ENCODE peak calls at places on chromosomes 4 and X, in ten cellular contexts. V is HCT116, I is lower lobe of right lung, D is cardiac muscle cell, U is GM20000, X is esophagus squamous epithelium, Q is GM12864, B is AG04449, O is sigmoid colon, F is psoas muscle. C is an unnamed sample.

GRCh38 chr4:139301821-139302611 is at the start of gene NDUFC1:
- DNase-seq in U (peak; percentile 48), V (no peak), O (peak; percentile 77), X (no peak), I (peak; percentile 67), B (no peak), F (peak; percentile 51), Q (no peak), D (peak; percentile 50), C (peak; percentile 42)

GRCh38 chr4:159171287-159171686 is 68.4 kb downstream of the RAPGEF2 start:
- DNase-seq in D (no peak), I (no peak), X (no peak), Q (no peak), O (no peak), V (no peak), U (no peak), B (no peak), F (no peak), C (no peak)

GRCh38 chrX:155682834-155683233 is 70.1 kb upstream of the TMLHE start:
- DNase-seq in X (no peak), I (no peak), F (no peak), O (no peak), V (no peak), B (no peak), Q (no peak), D (no peak), U (no peak), C (no peak)

GRCh38 chr4:182306792-182307507 is 63.7 kb downstream of the TENM3 start:
- DNase-seq in F (no peak), V (no peak), Q (no peak), I (no peak), U (no peak), O (no peak), B (peak; percentile 51), X (no peak), D (no peak), C (no peak)

GRCh38 chrX:130401415-130402210 is at the start of gene RBMX2:
- DNase-seq in U (peak; percentile 86), F (peak; percentile 80), O (peak; percentile 85), I (peak; percentile 80), D (peak; percentile 77), V (peak; percentile 34), Q (peak; percentile 27), B (no peak), X (peak; percentile 22), C (peak; percentile 56)

GRCh38 chr4:151099976-151100417 is 569 bp downstream of the RPS3A start:
- DNase-seq in O (no peak), F (no peak), D (peak; percentile 50), U (no peak), Q (no peak), X (no peak), B (no peak), I (no peak), V (no peak), C (no peak)

GRCh38 chr4:169621754-169622481 is 1.5 kb downstream of the CLCN3 start:
- DNase-seq in V (no peak), U (no peak), F (no peak), O (no peak), X (no peak), Q (no peak), I (no peak), B (no peak), D (peak; percentile 62), C (no peak)

GRCh38 chr4:160180206-160180605 is 1077.3 kb downstream of the RAPGEF2 start:
- DNase-seq in I (no peak), O (no peak), X (no peak), U (no peak), B (no peak), D (no peak), F (no peak), Q (no peak), V (peak; percentile 21), C (no peak)

GRCh38 chrX:10076765-10077164 is 80.0 kb upstream of the CLCN4 start:
- DNase-seq in Q (no peak), U (no peak), V (no peak), B (no peak), I (no peak), D (no peak), O (no peak), F (no peak), X (no peak), C (no peak)

GRCh38 chr4:140136509-140136908 is 17.5 kb downstream of the MAML3 start:
- DNase-seq in F (no peak), Q (no peak), U (no peak), D (peak; percentile 14), V (no peak), X (no peak), O (no peak), B (no peak), I (no peak), C (no peak)

GRCh38 chr4:102169345-102169744 is 175.9 kb downstream of the SLC39A8 start:
- DNase-seq in D (peak; percentile 13), U (no peak), Q (no peak), V (no peak), O (no peak), F (no peak), I (no peak), X (no peak), B (no peak), C (peak; percentile 22)

GRCh38 chr4:141307241-141307689 is 86.6 kb downstream of the ZNF330 start:
- DNase-seq in V (peak; percentile 45), Q (peak; percentile 89), U (peak; percentile 83), F (peak; percentile 48), D (peak; percentile 75), X (peak; percentile 1), B (peak; percentile 29), I (peak; percentile 65), O (peak; percentile 66), C (peak; percentile 39)

GRCh38 chr4:39977489-39978377 is at the start of gene PDS5A:
- DNase-seq in X (peak; percentile 51), I (peak; percentile 92), F (peak; percentile 90), V (peak; percentile 72), O (peak; percentile 93), D (peak; percentile 94), U (peak; percentile 97), Q (peak; percentile 61), B (no peak), C (peak; percentile 84)

GRCh38 chrX:17442898-17443297 is 67.9 kb downstream of the NHS start:
- DNase-seq in V (no peak), I (no peak), F (no peak), D (no peak), Q (no peak), B (no peak), U (no peak), O (no peak), X (no peak), C (no peak)

GRCh38 chrX:93673056-93673868 is at the start of gene NAP1L3:
- DNase-seq in D (peak; percentile 78), F (peak; percentile 37), Q (no peak), B (no peak), O (peak; percentile 73), I (peak; percentile 50), X (no peak), U (peak; percentile 9), V (no peak), C (peak; percentile 78)

DNA sequence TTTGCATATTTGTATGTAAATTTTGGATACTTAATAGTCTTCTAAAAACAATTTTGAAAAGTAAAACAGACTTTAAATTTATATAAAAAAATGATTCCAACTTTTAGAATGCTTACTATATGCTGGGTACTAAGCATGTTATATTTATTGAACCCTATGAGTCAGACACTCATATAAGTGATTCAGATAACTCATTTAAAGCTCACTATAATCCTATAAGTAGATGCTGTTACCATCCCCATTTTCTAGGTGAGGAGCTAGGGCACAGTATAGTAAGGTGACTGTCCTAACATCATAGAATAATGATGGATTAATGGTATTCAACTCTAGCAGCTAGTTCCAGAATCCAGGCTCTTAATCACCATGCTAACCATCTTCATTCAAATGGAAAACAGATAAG is 877.0 kb upstream of the GRID2 start:
- DNase-seq in X (no peak), F (no peak), Q (no peak), V (no peak), U (no peak), I (no peak), D (no peak), B (no peak), O (no peak), C (no peak)
- TF ChIP-seq CTCF in X (no peak), F (no peak), Q (no peak), V (no peak), U (no peak), I (no peak), D (no peak), B (no peak), O (no peak), C (no peak)

DNA sequence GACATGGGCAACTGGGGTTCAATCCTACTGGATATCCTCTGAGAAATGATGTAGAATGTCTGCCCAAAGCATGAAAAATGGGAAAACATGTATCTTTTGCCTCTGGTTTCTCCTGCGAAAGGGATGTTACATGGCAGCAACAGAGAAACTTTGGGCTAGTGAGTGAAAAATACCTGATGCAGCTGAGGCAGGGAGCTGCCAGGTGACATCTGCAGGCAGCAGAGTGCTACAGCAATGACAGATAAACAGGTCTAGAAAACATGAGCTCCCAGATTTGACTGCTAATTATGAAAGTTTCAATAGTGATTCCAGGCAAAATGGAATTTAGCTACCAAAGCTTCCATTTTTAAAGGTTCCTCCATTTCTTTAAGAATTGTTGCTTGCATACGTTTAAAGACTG is 4.8 kb upstream of the CXCL1 start:
- DNase-seq in X (no peak), F (no peak), Q (no peak), U (peak; percentile 31), D (peak; percentile 29), I (no peak), V (no peak), B (no peak), O (no peak), C (no peak)
- TF ChIP-seq CTCF in X (peak; percentile 49), F (peak; percentile 26), Q (peak; percentile 58), U (peak; percentile 31), D (peak; percentile 31), I (peak; percentile 20), V (peak; percentile 47), B (peak; percentile 7), O (no peak), C (peak; percentile 58)

DNA sequence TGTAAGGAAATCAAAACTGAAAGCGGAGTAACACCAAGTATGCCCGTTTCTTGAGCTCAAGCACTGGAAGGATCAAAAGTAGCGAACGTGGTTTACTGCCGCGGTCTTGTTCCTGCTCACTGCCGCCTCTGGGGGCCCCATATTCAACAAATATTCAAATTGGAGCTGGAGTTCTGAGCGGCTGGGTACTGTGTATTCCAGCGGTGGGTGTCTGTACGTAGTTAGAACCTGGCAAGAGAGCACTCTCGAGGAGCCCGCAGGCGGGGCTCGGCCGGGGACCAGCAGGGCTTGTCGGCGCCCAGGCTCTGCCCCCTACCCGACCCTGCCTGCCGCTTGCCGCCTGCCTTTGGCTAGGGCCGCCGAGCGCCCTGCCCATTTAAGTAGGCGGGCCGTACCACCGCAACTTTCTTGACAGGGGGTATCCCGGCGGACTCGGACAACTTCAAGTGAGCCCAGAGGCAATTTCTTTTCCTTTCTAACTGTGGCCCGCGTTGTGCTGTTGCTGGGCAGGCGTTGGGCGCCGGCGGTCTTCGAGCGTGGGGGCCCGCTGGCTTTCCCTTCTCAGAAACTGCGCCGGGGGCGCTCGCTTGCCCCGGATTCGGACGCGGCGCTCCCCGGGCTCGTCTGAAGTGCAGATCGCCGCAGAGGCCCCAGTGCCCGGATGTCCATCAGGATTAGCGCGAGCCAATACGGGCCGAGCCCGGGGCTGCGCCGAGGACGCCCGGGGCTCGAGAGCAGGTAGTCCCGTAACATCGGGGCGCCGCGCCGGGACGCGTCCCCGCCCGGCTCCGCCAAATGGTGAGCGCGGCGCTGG is 71.9 kb downstream of the AFF1 start:
- DNase-seq in B (peak; percentile 58), O (peak; percentile 96), U (peak; percentile 87), D (peak; percentile 97), V (peak; percentile 86), Q (peak; percentile 83), F (peak; percentile 94), X (peak; percentile 71), I (peak; percentile 97), C (peak; percentile 91)
- TF ChIP-seq CTCF in B (peak; percentile 6), O (peak; percentile 36), U (no peak), D (peak; percentile 41), V (no peak), Q (peak; percentile 48), F (peak; percentile 39), X (peak; percentile 46), I (peak; percentile 38), C (peak; percentile 53)

GRCh38 chr4:165464813-165465381 is 86.1 kb downstream of the CPE start:
- DNase-seq in D (peak; percentile 73), U (peak; percentile 55), F (no peak), X (no peak), O (no peak), I (no peak), V (no peak), B (no peak), Q (no peak), C (no peak)
- TF ChIP-seq CTCF in D (peak; percentile 69), U (peak; percentile 42), F (peak; percentile 68), X (peak; percentile 77), O (peak; percentile 56), I (peak; percentile 70), V (peak; percentile 92), B (peak; percentile 51), Q (peak; percentile 61), C (peak; percentile 93)

C was measured in neural crest cell.